ENCODE peak calls at places on chromosomes 1 and 21, in ten cellular contexts. C, B, E, D, O, Q, H, M, S and T are unnamed samples.

GRCh38 chr1:8349961-8350360 is 32.0 kb downstream of the SLC45A1 start:
- DNase-seq in Q (no peak), E (peak; percentile 52), M (no peak), C (no peak), H (peak; percentile 65), B (no peak), O (no peak), S (peak; percentile 36), D (no peak), T (no peak)

GRCh38 chr1:22849770-22850169 is 122.9 kb downstream of the LACTBL1 start:
- DNase-seq in S (no peak), B (no peak), D (no peak), Q (no peak), M (no peak), C (no peak), E (no peak), O (no peak), H (no peak), T (no peak)

GRCh38 chr1:183022202-183023145 is 746 bp upstream of the LAMC1 start:
- DNase-seq in D (no peak), E (peak; percentile 97), C (peak; percentile 93), B (peak; percentile 85), M (peak; percentile 96), H (peak; percentile 92), O (peak; percentile 77), Q (peak; percentile 86), S (peak; percentile 97), T (peak; percentile 98)

GRCh38 chr1:31069392-31069791 is 3.9 kb upstream of the PUM1 start:
- DNase-seq in E (no peak), B (no peak), M (no peak), S (peak; percentile 84), H (no peak), Q (peak; percentile 9), D (no peak), O (no peak), C (no peak), T (no peak)

GRCh38 chr21:37370152-37371040 is 3.8 kb downstream of the DYRK1A start:
- DNase-seq in O (no peak), S (peak; percentile 63), C (peak; percentile 80), B (no peak), Q (no peak), D (no peak), E (peak; percentile 68), M (peak; percentile 67), H (no peak), T (no peak)

GRCh38 chr1:156551066-156551643 is 21.2 kb downstream of the IQGAP3 start:
- DNase-seq in M (no peak), D (no peak), B (no peak), C (no peak), S (no peak), Q (no peak), O (no peak), H (no peak), E (no peak), T (no peak)

GRCh38 chr1:233061265-233061664 is 110.9 kb downstream of the NTPCR start:
- DNase-seq in S (no peak), D (no peak), O (no peak), E (no peak), Q (no peak), B (no peak), H (no peak), C (no peak), M (no peak), T (no peak)

GRCh38 chr21:34191876-34192275 is 118.5 kb downstream of the MRPS6 start:
- DNase-seq in O (no peak), D (no peak), M (no peak), E (no peak), Q (no peak), B (no peak), S (peak; percentile 51), C (no peak), H (no peak), T (no peak)

GRCh38 chr1:240008298-240008697 is 83.4 kb upstream of the FMN2 start:
- DNase-seq in O (no peak), B (no peak), H (no peak), C (no peak), M (no peak), D (no peak), E (no peak), S (no peak), Q (no peak), T (no peak)

GRCh38 chr1:10085076-10085475 is 52.3 kb downstream of the UBE4B start:
- DNase-seq in E (no peak), O (no peak), D (no peak), M (no peak), C (no peak), H (no peak), Q (no peak), S (peak; percentile 99), B (no peak), T (no peak)

GRCh38 chr1:19619697-19620384 is 24.3 kb upstream of the NBL1 start:
- DNase-seq in E (peak; percentile 24), O (no peak), S (no peak), D (no peak), Q (no peak), H (no peak), M (no peak), C (no peak), B (no peak), T (no peak)

GRCh38 chr1:119327066-119327435 is 41.5 kb upstream of the HAO2 start:
- DNase-seq in H (peak; percentile 92), S (no peak), B (no peak), O (no peak), C (no peak), E (no peak), Q (no peak), M (no peak), D (no peak), T (no peak)
- H3K4me3 ChIP-seq in H (peak overlapping the region; percentile 74), S (no peak overlapping the region), B (peak overlapping the region; percentile 23), O (peak overlapping the region; percentile 35), C (no peak overlapping the region), E (peak overlapping the region; percentile 55), Q (peak overlapping the region; percentile 25), M (no peak overlapping the region), D (no peak overlapping the region), T (peak overlapping the region; percentile 47)

GRCh38 chr1:28213315-28213714 is 19.5 kb downstream of the DNAJC8 start:
- DNase-seq in S (no peak), E (no peak), O (no peak), B (no peak), M (no peak), Q (no peak), C (no peak), D (no peak), H (no peak), T (no peak)

GRCh38 chr1:28208818-28209441 is 23.9 kb downstream of the DNAJC8 start:
- DNase-seq in C (peak; percentile 80), D (peak; percentile 36), O (no peak), Q (peak; percentile 82), E (peak; percentile 80), S (peak; percentile 80), M (peak; percentile 62), B (peak; percentile 42), H (peak; percentile 84), T (peak; percentile 66)

GRCh38 chr1:28205243-28205642 is 27.6 kb downstream of the DNAJC8 start:
- DNase-seq in B (no peak), D (no peak), C (no peak), S (no peak), H (no peak), Q (no peak), E (no peak), O (no peak), M (no peak), T (no peak)

DNA sequence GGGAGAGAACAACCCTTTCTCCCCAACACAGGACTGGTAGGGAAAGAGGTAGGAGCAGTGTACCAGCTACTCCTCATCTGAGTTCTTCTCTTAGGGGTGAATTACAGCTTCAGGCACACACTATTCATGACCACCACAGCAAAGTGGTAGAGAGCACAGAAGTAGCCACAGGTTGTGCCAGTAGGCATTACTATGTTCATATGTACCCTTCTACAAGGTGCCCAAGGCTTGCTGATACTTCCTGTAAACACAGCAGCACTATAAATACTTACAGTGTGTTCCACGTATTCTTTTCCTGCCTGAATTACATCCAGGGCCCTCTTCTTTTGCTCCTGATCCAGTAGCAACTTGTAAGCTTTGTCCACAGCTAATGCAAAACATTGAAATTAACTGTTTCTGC is 23.1 kb downstream of the DNAJC8 start:
- DNase-seq in S (no peak), B (no peak), E (no peak), Q (no peak), H (no peak), C (no peak), M (no peak), D (no peak), O (no peak), T (no peak)
- H3K36me3 ChIP-seq in S (peaks cover 30% of the 10 kb centered on the region), B (peaks cover 20% of the 10 kb centered on the region), E (peaks cover 44% of the 10 kb centered on the region), Q (peaks cover 65% of the 10 kb centered on the region), H (peaks cover 75% of the 10 kb centered on the region), C (peaks cover 32% of the 10 kb centered on the region), M (peaks cover 19% of the 10 kb centered on the region), D (peaks cover 33% of the 10 kb centered on the region), O (peaks cover 11% of the 10 kb centered on the region), T (peaks cover 42% of the 10 kb centered on the region)

GRCh38 chr1:204924013-204924759 is 53.5 kb downstream of the NFASC start:
- DNase-seq in E (peak; percentile 22), B (no peak), C (peak; percentile 57), O (no peak), M (no peak), S (peak; percentile 27), H (peak; percentile 89), Q (no peak), D (no peak), T (peak; percentile 12)
- H3K4me3 ChIP-seq in E (no peak overlapping the region), B (no peak overlapping the region), C (no peak overlapping the region), O (no peak overlapping the region), M (no peak overlapping the region), S (no peak overlapping the region), H (peak overlapping the region; percentile 42), Q (no peak overlapping the region), D (no peak overlapping the region), T (no peak overlapping the region)

GRCh38 chr21:41630249-41630648 is 122.3 kb upstream of the TMPRSS2 start:
- DNase-seq in S (peak; percentile 48), B (no peak), H (no peak), C (peak; percentile 100), Q (no peak), D (no peak), O (no peak), M (peak; percentile 99), E (peak; percentile 100), T (peak; percentile 94)
- H3K36me3 ChIP-seq in S (no peaks in the 10 kb centered on the region), B (no peaks in the 10 kb centered on the region), H (no peaks in the 10 kb centered on the region), C (no peaks in the 10 kb centered on the region), Q (no peaks in the 10 kb centered on the region), D (no peaks in the 10 kb centered on the region), O (no peaks in the 10 kb centered on the region), M (no peaks in the 10 kb centered on the region), E (no peaks in the 10 kb centered on the region), T (no peaks in the 10 kb centered on the region)